ENCODE peak calls at places on chromosome 6, in four cellular contexts. One of them, this sample, is unnamed.
A peak's percentile ranks its signal among the peaks of the same experiment; 100 is the strongest.

GRCh38 chr6:32189742-32190053 is 304 bp downstream of the PBX2 start:
- DNase-seq in HepG2: no peak
- DNase-seq in SK-N-SH: peak; percentile 58
- DNase-seq in GM12878: no peak
- DNase-seq in this sample: peak; percentile 53

GRCh38 chr6:118650500-118651281 is 700 bp downstream of the CEP85L start:
- DNase-seq in GM12878: no peak
- DNase-seq in SK-N-SH: peak; percentile 77
- DNase-seq in HepG2: no peak
- DNase-seq in this sample: peak; percentile 62

GRCh38 chr6:28816339-28816908 is 107.4 kb downstream of the TRIM27 start:
- DNase-seq in SK-N-SH: no peak
- DNase-seq in GM12878: no peak
- DNase-seq in HepG2: no peak
- DNase-seq in this sample: peak; percentile 51

GRCh38 chr6:121951918-121952379 is 447.5 kb upstream of the HSF2 start:
- DNase-seq in SK-N-SH: no peak
- DNase-seq in HepG2: no peak
- DNase-seq in GM12878: no peak
- DNase-seq in this sample: no peak

GRCh38 chr6:26097268-26097875 is 10.1 kb downstream of the HFE start:
- DNase-seq in GM12878: no peak
- DNase-seq in SK-N-SH: peak; percentile 65
- DNase-seq in HepG2: peak; percentile 75
- DNase-seq in this sample: peak; percentile 75

GRCh38 chr6:33927551-33927950 is 123.7 kb upstream of the MLN start:
- DNase-seq in GM12878: no peak
- DNase-seq in HepG2: no peak
- DNase-seq in SK-N-SH: no peak
- DNase-seq in this sample: no peak

GRCh38 chr6:169072127-169073042 is 181.3 kb downstream of the THBS2 start:
- DNase-seq in GM12878: no peak
- DNase-seq in SK-N-SH: no peak
- DNase-seq in HepG2: no peak
- DNase-seq in this sample: no peak

GRCh38 chr6:82906951-82907350 is 158.7 kb downstream of the UBE3D start:
- DNase-seq in SK-N-SH: no peak
- DNase-seq in GM12878: no peak
- DNase-seq in HepG2: no peak
- DNase-seq in this sample: no peak

GRCh38 chr6:137001287-137001976 is 43.3 kb downstream of the IL20RA start:
- DNase-seq in SK-N-SH: no peak
- DNase-seq in HepG2: peak; percentile 85
- DNase-seq in GM12878: no peak
- DNase-seq in this sample: no peak

GRCh38 chr6:29504961-29505360 is 17.2 kb upstream of the MAS1L start:
- DNase-seq in HepG2: no peak
- DNase-seq in SK-N-SH: no peak
- DNase-seq in GM12878: no peak
- DNase-seq in this sample: no peak

DNA sequence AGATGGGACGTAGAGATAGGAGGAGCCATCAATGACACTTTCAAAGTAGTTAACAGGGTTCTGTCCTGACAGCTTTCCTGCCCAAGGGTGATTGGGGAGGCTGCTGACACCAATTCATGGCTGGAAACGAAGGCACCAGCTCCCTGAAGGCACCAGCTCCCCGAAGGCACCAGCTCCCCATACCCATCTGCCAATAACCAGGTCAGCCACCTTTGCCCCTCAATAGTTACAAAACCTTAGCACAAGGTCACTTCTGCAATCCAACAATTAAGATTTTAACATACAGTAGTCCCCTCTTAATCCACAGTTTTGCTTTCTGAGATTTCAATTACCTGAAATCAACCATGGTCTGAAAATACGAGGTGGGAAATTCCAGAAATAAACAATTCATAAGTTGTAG is 51.7 kb downstream of the ELOVL5 start:
- DNase-seq in GM12878: no peak
- DNase-seq in SK-N-SH: no peak
- DNase-seq in HepG2: no peak
- DNase-seq in this sample: no peak
- TF ChIP-seq RFX5 in GM12878: no peak
- TF ChIP-seq RFX5 in SK-N-SH: no peak
- TF ChIP-seq RFX5 in HepG2: no peak
- TF ChIP-seq RFX5 in this sample: no peak

DNA sequence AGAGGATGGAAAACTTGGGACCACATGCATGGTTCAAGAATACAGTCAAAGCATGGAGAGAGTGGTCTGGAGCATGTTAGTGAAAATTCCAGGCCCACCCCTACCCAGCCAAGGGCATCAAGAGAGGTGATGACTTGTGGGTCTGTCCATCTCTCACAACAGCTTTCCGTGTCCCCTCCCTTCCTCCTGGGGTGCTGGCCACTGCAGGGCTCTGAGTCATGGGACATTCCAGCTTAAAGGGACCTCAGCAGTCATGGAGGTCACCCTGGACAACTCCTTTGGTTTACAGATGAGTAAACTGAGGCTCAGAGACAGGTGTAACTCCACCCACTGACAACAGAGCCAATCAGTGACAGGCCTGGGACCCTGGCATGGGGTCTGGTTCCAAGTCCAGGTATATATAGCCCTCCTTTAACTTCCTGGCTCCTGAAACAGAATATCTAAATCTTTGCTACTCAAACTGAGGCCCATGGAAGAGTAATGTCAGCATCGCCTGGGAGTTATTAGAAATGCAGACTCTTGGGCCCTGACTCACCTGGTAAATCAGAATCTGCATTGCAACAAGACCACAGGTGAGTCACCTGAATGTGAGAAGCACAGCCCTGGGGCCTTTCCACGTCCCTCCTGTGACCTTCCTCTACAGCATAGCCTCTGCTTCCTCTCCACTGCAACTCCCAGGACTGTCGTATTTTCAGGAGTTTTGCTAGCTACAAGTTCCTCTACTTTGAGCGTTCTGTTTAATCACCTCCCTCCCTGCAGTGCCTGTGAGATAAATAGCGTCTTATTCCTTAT is 170.2 kb downstream of the ZDHHC14 start:
- DNase-seq in HepG2: no peak
- DNase-seq in SK-N-SH: no peak
- DNase-seq in GM12878: no peak
- DNase-seq in this sample: no peak
- TF ChIP-seq NFIC in HepG2: no peak
- TF ChIP-seq NFIC in SK-N-SH: no peak
- TF ChIP-seq NFIC in GM12878: no peak
- TF ChIP-seq NFIC in this sample: no peak

GRCh38 chr6:109183109-109183508 is 87.8 kb downstream of the CEP57L1 start:
- DNase-seq in SK-N-SH: no peak
- DNase-seq in GM12878: no peak
- DNase-seq in HepG2: no peak
- DNase-seq in this sample: peak; percentile 41

GRCh38 chr6:109188115-109188411 is 92.8 kb downstream of the CEP57L1 start:
- DNase-seq in SK-N-SH: no peak
- DNase-seq in HepG2: no peak
- DNase-seq in GM12878: no peak
- DNase-seq in this sample: no peak

GRCh38 chr6:109184638-109185037 is 89.3 kb downstream of the CEP57L1 start:
- DNase-seq in HepG2: no peak
- DNase-seq in SK-N-SH: no peak
- DNase-seq in GM12878: no peak
- DNase-seq in this sample: no peak

GRCh38 chr6:109186012-109186411 is 90.7 kb downstream of the CEP57L1 start:
- DNase-seq in GM12878: no peak
- DNase-seq in HepG2: no peak
- DNase-seq in SK-N-SH: no peak
- DNase-seq in this sample: no peak

DNA sequence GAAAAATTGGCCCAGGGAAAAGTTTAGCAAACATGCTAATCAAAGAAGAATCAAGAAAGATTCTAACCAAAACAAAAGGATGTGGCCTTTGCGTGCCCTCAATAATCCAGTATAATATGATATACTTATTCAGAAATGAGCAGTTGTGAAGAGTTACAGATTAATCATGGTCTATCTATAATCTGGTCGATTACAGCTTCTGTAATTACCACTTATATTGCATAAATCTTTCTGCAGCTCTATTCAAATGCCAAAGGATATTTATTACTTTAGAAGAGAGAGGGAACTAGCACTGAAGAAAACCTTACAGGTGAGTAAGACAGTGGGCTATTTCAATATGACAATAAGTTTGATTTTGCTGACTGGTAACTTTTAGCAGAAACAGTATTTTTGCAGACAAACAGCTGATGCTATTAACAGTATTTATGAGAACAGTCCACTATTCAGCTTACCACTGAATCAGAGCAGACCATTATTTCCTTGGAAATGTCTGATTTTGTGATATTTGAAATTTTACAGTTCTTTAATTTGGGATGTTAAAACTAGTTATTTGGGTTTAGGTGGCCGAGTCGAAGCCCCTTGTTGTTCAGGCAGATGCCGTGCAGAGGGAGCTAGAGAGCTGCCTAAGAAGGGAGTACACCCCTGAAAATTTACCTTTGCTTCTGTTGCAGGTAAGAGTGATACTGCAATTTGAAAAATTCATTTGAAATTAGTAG is 92.2 kb downstream of the CEP57L1 start:
- DNase-seq in HepG2: peak; percentile 25
- DNase-seq in SK-N-SH: peak; percentile 54
- DNase-seq in GM12878: no peak
- DNase-seq in this sample: peak; percentile 56
- TF ChIP-seq RFX5 in HepG2: no peak
- TF ChIP-seq RFX5 in SK-N-SH: no peak
- TF ChIP-seq RFX5 in GM12878: no peak
- TF ChIP-seq RFX5 in this sample: no peak

DNA sequence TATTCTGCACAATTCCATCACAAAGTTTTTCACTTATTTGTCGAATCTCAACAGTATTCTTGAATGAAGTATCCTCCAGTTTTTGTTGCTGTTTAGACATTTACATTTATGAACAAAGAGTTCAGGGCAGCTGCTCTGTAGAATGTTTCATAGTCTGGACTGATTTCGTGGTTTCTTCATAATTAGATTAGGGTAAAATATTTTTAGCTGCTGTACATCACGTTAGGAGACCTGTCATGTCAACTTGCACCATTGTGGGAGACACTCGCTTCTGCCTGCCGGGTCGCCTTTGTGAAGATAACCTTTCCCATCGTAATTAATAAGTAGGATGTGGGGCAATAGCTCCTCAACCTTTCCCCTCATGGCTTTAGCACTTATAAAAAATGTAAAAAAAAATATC is 27.5 kb upstream of the RPS6KA2 start:
- DNase-seq in GM12878: no peak
- DNase-seq in SK-N-SH: peak; percentile 61
- DNase-seq in HepG2: no peak
- DNase-seq in this sample: no peak
- TF ChIP-seq NFIC in GM12878: no peak
- TF ChIP-seq NFIC in SK-N-SH: no peak
- TF ChIP-seq NFIC in HepG2: no peak
- TF ChIP-seq NFIC in this sample: no peak

DNA sequence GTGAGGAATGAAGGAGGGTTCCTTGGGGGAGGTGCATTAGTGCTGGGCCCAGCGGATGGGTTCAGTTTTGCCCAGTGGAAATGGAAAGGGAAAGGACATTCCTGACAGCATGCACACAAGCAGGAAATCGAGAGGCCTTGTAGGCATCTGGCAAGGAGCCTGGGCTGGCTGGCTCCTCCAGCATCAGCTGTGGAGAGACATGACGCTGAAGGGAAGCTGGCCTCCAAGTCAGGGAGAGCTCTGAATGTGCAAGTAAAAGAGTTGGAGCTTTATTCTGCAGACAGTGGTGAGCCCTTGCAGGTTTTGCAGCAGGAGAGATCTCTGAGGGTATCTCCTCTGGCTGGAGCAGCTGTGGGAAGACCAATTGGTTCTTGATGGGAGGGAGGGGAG is 154.3 kb downstream of the MRPL14 start:
- DNase-seq in GM12878: no peak
- DNase-seq in SK-N-SH: no peak
- DNase-seq in HepG2: no peak
- DNase-seq in this sample: no peak
- TF ChIP-seq RFX5 in GM12878: no peak
- TF ChIP-seq RFX5 in SK-N-SH: no peak
- TF ChIP-seq RFX5 in HepG2: no peak
- TF ChIP-seq RFX5 in this sample: no peak